ENCODE peak calls at places on chromosomes 6 and 20, in six cellular contexts. T, Q, K, R, J and Z are unnamed samples. For H3K36me3, the result is how much of the 10 kb centered on the place peaks cover.

GRCh38 chr6:114733596-114733995 is 390.8 kb upstream of the HS3ST5 start:
- DNase-seq in R (no peak), Q (no peak), J (no peak), K (no peak), T (no peak), Z (no peak)

GRCh38 chr6:14807971-14808370 is 437.9 kb upstream of the JARID2 start:
- DNase-seq in T (no peak), Q (no peak), K (no peak), R (no peak), J (no peak), Z (no peak)

GRCh38 chr20:46243707-46244628 is 64.3 kb downstream of the CDH22 start:
- DNase-seq in K (no peak), R (no peak), Q (no peak), T (no peak), J (no peak), Z (no peak)

GRCh38 chr20:52230406-52230805 is 38.8 kb upstream of the ZFP64 start:
- DNase-seq in K (no peak), T (no peak), R (no peak), Q (no peak), J (no peak), Z (no peak)

GRCh38 chr6:6790891-6791290 is 202.4 kb downstream of the LY86 start:
- DNase-seq in J (no peak), K (peak), T (no peak), Q (no peak), R (no peak), Z (no peak)

GRCh38 chr20:32164984-32165735 is 42.4 kb downstream of the PLAGL2 start:
- DNase-seq in K (peak), J (no peak), Q (peak), R (peak), T (no peak), Z (no peak)

GRCh38 chr6:49541210-49541724 is 9.2 kb upstream of the C6orf141 start:
- DNase-seq in Q (no peak), K (no peak), J (no peak), R (no peak), T (peak), Z (no peak)

GRCh38 chr20:61818746-61819483 is 246.8 kb downstream of the TAF4 start:
- DNase-seq in Q (no peak), T (no peak), J (no peak), R (no peak), K (no peak), Z (no peak)

GRCh38 chr20:34011275-34011674 is 17.6 kb downstream of the RALY start:
- DNase-seq in Q (no peak), K (no peak), R (no peak), T (no peak), J (no peak), Z (no peak)

GRCh38 chr6:84061613-84062398 is 28.2 kb downstream of the MRAP2 start:
- DNase-seq in K (no peak), Q (no peak), J (no peak), T (no peak), R (no peak), Z (no peak)

GRCh38 chr6:134826889-134827737 is 122.8 kb downstream of the ALDH8A1 start:
- DNase-seq in J (no peak), Q (peak), R (peak), K (peak), T (no peak), Z (no peak)

GRCh38 chr6:116971959-116972358 is 94.9 kb downstream of the RFX6 start:
- DNase-seq in K (peak), Q (no peak), R (no peak), T (peak), J (no peak), Z (no peak)

GRCh38 chr6:51511081-51511480 is 576.3 kb downstream of the PKHD1 start:
- DNase-seq in Q (no peak), T (no peak), J (no peak), R (no peak), K (no peak), Z (no peak)

GRCh38 chr6:68527691-68528090 is 107.4 kb upstream of the ADGRB3 start:
- DNase-seq in Q (no peak), K (no peak), T (no peak), R (no peak), J (no peak), Z (no peak)

GRCh38 chr6:13260116-13260598 is 68.2 kb downstream of the TBC1D7 start:
- DNase-seq in R (no peak), J (no peak), K (no peak), Q (no peak), T (no peak), Z (no peak)

GRCh38 chr6:154448448-154449096 is 61.9 kb downstream of the CNKSR3 start:
- DNase-seq in J (no peak), R (no peak), T (peak), Q (no peak), K (no peak), Z (no peak)

GRCh38 chr6:25991785-25992412 is 29.3 kb downstream of the TRIM38 start:
- DNase-seq in K (peak), R (peak), J (no peak), T (no peak), Q (peak), Z (peak)

GRCh38 chr6:136148523-136148922 is 101.6 kb downstream of the MTFR2 start:
- DNase-seq in R (no peak), K (no peak), T (no peak), Q (no peak), J (no peak), Z (no peak)

GRCh38 chr6:163766936-163767335 is 352.4 kb downstream of the QKI start:
- DNase-seq in J (no peak), T (no peak), Q (no peak), R (no peak), K (no peak), Z (no peak)

GRCh38 chr6:123931928-123932327 is 128.3 kb downstream of the NKAIN2 start:
- DNase-seq in T (no peak), Q (no peak), J (no peak), K (no peak), R (no peak), Z (no peak)

GRCh38 chr6:5202206-5202605 is 58.5 kb downstream of the LYRM4 start:
- DNase-seq in Q (no peak), R (no peak), K (no peak), T (no peak), J (no peak), Z (no peak)

GRCh38 chr6:90788781-90789180 is 201.9 kb upstream of the MAP3K7 start:
- DNase-seq in J (no peak), K (no peak), T (no peak), R (no peak), Q (no peak), Z (no peak)

GRCh38 chr20:4959582-4959981 is 41.7 kb downstream of the SLC23A2 start:
- DNase-seq in K (peak), J (no peak), T (no peak), R (no peak), Q (no peak), Z (no peak)

GRCh38 chr6:51855310-51856082 is 231.9 kb downstream of the PKHD1 start:
- DNase-seq in J (no peak), Q (no peak), K (peak), T (peak), R (no peak), Z (no peak)

GRCh38 chr6:47651505-47651944 is 46.9 kb upstream of the ADGRF4 start:
- DNase-seq in T (peak), K (peak), J (no peak), R (no peak), Q (no peak), Z (no peak)

DNA sequence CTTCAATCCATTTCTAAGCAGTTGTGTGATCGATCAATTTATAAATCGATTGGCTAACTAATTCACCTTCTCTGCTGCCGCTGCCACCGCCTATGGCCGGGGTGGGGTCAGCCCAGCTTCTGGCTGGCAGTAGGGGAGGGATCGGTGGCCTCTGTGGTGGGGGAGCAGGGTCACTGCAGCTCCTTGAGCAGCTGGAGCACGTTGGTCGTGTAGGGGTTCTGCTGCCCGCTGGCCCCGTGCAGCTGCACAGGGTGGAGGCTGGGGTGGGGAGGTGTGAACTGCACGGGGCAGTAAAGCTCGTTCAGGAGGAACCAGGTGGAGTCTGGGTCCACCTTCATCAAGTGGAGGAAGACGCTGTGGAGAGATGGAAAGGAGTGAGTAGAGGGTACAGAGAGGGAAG is 50.0 kb downstream of the TTI1 start:
- DNase-seq in Q (no peak), R (no peak), J (no peak), K (no peak), T (no peak), Z (no peak)
- H3K36me3 ChIP-seq in Q (under half), R (under half), J (under half), K (under half), T (under half), Z (under half)

DNA sequence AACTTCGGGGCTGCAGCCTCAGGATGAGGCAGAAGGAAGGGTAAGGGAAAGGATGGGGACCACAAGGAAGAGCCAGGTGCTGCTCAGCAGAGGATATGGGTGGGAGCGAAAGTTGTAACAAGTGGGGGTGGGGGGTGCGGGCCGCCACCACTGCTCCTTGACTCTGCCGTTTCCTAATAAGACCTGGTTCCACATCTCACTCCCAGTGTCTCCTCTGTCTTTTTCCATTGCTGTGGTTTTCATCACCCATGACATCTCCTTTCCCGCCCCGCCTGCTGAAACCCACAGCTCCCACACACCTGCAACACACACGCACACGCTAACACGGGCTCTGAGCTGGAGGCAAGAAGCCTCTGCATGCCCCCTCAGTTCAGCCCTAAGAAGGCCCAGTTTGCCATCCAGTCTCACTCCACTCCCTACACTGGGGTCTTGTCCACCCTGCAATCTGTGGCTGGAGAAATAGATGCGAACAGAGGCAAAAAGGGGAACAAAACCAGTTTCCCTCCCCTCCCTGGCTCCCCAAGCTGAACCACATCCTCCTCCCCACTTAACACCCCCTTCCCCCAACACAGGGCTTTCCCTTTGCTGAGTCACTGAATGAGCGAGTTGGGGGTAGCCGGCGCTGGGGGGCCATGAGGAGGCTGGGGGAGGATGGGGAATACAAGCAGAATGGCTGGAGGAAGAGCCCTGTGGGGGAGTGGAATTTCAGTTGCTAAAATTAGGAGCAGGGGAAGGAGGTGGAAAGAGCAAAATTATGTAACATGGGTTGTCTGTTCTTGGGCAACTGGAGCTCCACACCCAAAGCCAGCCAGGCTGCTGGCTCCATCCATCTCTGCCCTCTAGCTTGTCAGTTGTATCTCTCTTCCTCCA is 11.5 kb downstream of the NFKBIL1 start:
- DNase-seq in R (no peak), T (peak), K (peak), Q (no peak), J (no peak), Z (no peak)
- TF ChIP-seq POLR2A in R (no peak), T (no peak), K (no peak), Q (no peak), J (no peak), Z (no peak)

GRCh38 chr6:112502348-112503130 is 155.4 kb downstream of the RFPL4B start:
- DNase-seq in Q (no peak), T (peak), K (no peak), R (no peak), J (no peak), Z (no peak)

GRCh38 chr6:112503210-112503609 is 156.1 kb downstream of the RFPL4B start:
- DNase-seq in R (no peak), Q (no peak), J (no peak), K (no peak), T (peak), Z (no peak)

GRCh38 chr6:112501705-112502104 is 154.6 kb downstream of the RFPL4B start:
- DNase-seq in K (no peak), J (no peak), R (peak), T (peak), Q (no peak), Z (no peak)
- H3K36me3 ChIP-seq in K (under half), J (under half), R (under half), T (under half), Q (under half), Z (under half)

GRCh38 chr20:44521484-44522481 is at the start of gene SERINC3:
- DNase-seq in J (peak), K (peak), T (peak), R (peak), Q (peak), Z (peak)
- TF ChIP-seq POLR2A in J (peak), K (peak), T (peak), R (peak), Q (peak), Z (peak)

GRCh38 chr6:352896-353470 is 38.6 kb upstream of the IRF4 start:
- DNase-seq in R (no peak), K (no peak), J (no peak), Q (no peak), T (no peak), Z (no peak)
- H3K36me3 ChIP-seq in R (under half), K (under half), J (under half), Q (under half), T (under half), Z (under half)

GRCh38 chr20:50415516-50416268 is 94.5 kb upstream of the PTPN1 start:
- DNase-seq in R (peak), Q (peak), K (peak), J (peak), T (peak), Z (peak)
- TF ChIP-seq POLR2A in R (peak), Q (peak), K (peak), J (peak), T (no peak), Z (no peak)

DNA sequence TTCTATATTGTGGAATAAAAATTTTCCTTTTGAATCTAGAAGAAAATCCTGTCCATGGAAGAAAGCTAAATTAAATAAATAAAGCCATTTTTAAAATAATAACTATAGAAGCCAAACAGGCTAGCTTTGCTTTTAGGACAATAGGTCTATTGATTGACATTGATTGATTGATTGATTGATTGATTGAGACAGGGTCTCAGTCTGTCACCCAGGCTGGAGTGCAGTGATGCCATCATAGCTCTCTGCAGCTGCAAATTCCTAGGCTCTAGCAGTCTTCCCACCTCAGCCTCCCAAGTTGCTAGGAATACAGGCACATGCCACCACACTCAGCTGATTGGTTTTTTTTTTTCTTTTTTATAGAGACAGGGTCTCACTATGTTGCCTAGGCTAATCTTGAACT is 97.9 kb downstream of the COL12A1 start:
- DNase-seq in K (no peak), J (no peak), Q (no peak), R (no peak), T (no peak), Z (no peak)
- H3K36me3 ChIP-seq in K (under half), J (under half), Q (under half), R (under half), T (under half), Z (under half)

DNA sequence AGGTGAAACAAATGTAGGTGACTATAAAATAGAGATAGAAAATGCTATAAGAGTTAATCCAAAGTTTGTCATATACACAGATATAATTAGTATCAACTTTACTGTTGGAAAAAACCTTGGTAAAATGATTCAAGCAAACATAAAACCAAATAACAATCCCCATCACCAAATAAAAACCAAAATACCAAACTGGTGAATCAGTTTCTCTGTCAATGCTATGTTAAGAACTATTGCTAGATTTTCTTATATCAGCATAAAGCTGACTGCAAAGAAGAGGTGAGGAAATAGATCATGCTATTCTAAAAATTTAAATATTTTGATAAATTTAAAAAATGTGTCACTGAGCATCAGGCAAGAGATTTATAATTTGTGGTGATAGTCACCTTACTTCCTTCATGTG is 658.4 kb downstream of the PHF3 start:
- DNase-seq in R (no peak), Q (no peak), J (no peak), T (no peak), K (no peak), Z (no peak)
- TF ChIP-seq POLR2A in R (no peak), Q (no peak), J (no peak), T (no peak), K (no peak), Z (no peak)

DNA sequence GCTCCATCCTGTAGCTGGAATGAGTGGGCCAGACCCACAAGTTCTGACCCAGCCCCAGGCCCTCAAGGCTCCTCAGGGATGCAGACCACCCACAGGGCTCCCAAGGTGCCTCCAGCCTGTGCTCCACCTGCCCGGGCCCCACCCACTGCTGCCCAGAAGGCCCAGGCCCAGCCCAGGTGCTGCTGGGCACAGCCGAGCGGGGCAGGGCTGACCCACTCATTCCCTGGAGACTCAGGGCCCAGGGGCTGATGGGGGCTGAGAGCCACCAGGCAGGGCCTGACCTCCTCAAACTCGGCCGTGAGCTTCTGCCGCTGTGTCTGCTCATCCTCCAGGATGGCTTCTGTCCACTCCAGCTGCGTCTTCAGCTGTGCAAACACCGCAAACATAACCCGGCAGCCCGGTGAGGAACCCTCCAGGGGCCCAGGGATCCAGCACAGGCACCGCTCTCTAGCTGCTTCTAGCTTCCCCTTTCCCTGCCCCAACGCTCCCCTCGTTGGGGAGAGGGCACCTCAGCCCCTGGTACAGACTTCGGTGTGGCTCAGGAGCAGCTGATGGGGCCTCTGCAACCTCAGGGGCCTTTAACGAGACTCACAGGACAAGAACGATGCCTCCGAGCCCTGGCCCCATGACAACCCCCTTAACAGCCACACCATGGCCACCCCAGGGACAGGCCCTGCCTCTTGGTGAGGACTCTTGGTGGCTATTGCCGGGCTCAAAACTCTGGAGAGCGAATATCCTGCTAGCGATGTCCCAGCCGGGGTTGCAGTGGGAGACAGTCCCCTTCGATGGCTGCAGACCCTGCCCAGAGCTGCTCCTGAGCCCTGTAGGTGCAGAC is 46.0 kb downstream of the DSTN start:
- DNase-seq in R (peak), K (no peak), T (no peak), Q (no peak), J (no peak), Z (no peak)
- H3K36me3 ChIP-seq in R (under half), K (under half), T (under half), Q (under half), J (under half), Z (half or more)